ENCODE peak calls at places on chromosomes 13 and 19, in seven cellular contexts. S is mesendoderm, T is trophoblast cell, W is neuronal stem cell, D is H9, X is mesenchymal stem cell, J is H1. F is an unnamed sample.

GRCh38 chr19:48121066-48121465 is 10.4 kb upstream of the PLA2G4C start:
- DNase-seq in S (no peak), T (no peak), W (no peak), D (no peak), X (no peak), J (no peak), F (no peak)

GRCh38 chr13:73201601-73202000 is 142.8 kb downstream of the KLF5 start:
- DNase-seq in S (no peak), T (no peak), W (no peak), D (no peak), X (no peak), J (no peak), F (no peak)

GRCh38 chr13:52127783-52128702 is 830 bp downstream of the NEK5 start:
- DNase-seq in S (peak; percentile 81), T (peak; percentile 86), W (peak; percentile 70), D (peak; percentile 72), X (peak; percentile 70), J (peak; percentile 82), F (peak; percentile 53)

GRCh38 chr19:57816652-57817051 is 1.9 kb upstream of the ZNF552 start:
- DNase-seq in S (peak; percentile 45), T (peak; percentile 80), W (no peak), D (no peak), X (peak; percentile 30), J (no peak), F (no peak)

GRCh38 chr13:42076309-42076713 is 27.9 kb downstream of the DGKH start:
- DNase-seq in S (no peak), T (no peak), W (no peak), D (no peak), X (peak; percentile 36), J (no peak), F (peak; percentile 30)

GRCh38 chr19:40601061-40601973 is at the start of gene LTBP4:
- DNase-seq in S (no peak), T (peak; percentile 50), W (no peak), D (peak; percentile 40), X (peak; percentile 56), J (no peak), F (no peak)

GRCh38 chr19:49817964-49818690 is at the start of gene MED25:
- DNase-seq in S (peak; percentile 90), T (peak; percentile 92), W (peak; percentile 92), D (peak; percentile 85), X (peak; percentile 93), J (peak; percentile 95), F (peak; percentile 76)

GRCh38 chr13:32911506-32911905 is 104.7 kb upstream of the KL start:
- DNase-seq in S (peak; percentile 76), T (peak; percentile 19), W (peak; percentile 9), D (peak; percentile 70), X (peak; percentile 63), J (no peak), F (peak; percentile 57)

GRCh38 chr13:37652596-37652995 is 54.0 kb upstream of the POSTN start:
- DNase-seq in S (no peak), T (no peak), W (no peak), D (no peak), X (no peak), J (no peak), F (peak; percentile 58)

GRCh38 chr19:611506-611869 is 21.8 kb downstream of the HCN2 start:
- DNase-seq in S (no peak), T (no peak), W (no peak), D (no peak), X (peak; percentile 79), J (no peak), F (peak; percentile 96)

GRCh38 chr19:19627716-19628498 is at the start of gene LPAR2:
- DNase-seq in S (peak; percentile 81), T (peak; percentile 86), W (peak; percentile 46), D (peak; percentile 78), X (no peak), J (peak; percentile 89), F (no peak)

GRCh38 chr13:105848494-105848893 is 687.0 kb downstream of the EFNB2 start:
- DNase-seq in S (no peak), T (no peak), W (no peak), D (no peak), X (no peak), J (no peak), F (no peak)

GRCh38 chr13:102280366-102280765 is 121.5 kb downstream of the FGF14 start:
- DNase-seq in S (no peak), T (no peak), W (peak; percentile 14), D (no peak), X (no peak), J (no peak), F (no peak)

GRCh38 chr19:9793051-9793591 is 24.6 kb upstream of the ZNF846 start:
- DNase-seq in S (peak; percentile 72), T (peak; percentile 64), W (no peak), D (no peak), X (peak; percentile 72), J (no peak), F (peak; percentile 32)

GRCh38 chr13:48132961-48133360 is 38.1 kb upstream of the MED4 start:
- DNase-seq in S (no peak), T (no peak), W (no peak), D (no peak), X (no peak), J (no peak), F (no peak)

GRCh38 chr13:87677334-87678234 is 6.4 kb downstream of the SLITRK5 start:
- DNase-seq in S (peak; percentile 67), T (no peak), W (peak; percentile 53), D (peak; percentile 81), X (peak; percentile 33), J (peak; percentile 73), F (no peak)

GRCh38 chr13:64758520-64758919 is 2471.6 kb downstream of the PCDH9 start:
- DNase-seq in S (peak; percentile 64), T (peak; percentile 3), W (no peak), D (no peak), X (no peak), J (no peak), F (peak; percentile 1)

GRCh38 chr13:112907916-112908315 is 61.1 kb upstream of the MCF2L start:
- DNase-seq in S (no peak), T (no peak), W (no peak), D (no peak), X (no peak), J (no peak), F (no peak)

GRCh38 chr13:113815151-113816058 is 48.5 kb downstream of the GAS6 start:
- DNase-seq in S (no peak), T (peak; percentile 13), W (no peak), D (no peak), X (peak; percentile 11), J (no peak), F (no peak)

GRCh38 chr13:42651936-42652641 is 78.1 kb downstream of the TNFSF11 start:
- DNase-seq in S (no peak), T (no peak), W (no peak), D (no peak), X (no peak), J (no peak), F (no peak)

DNA sequence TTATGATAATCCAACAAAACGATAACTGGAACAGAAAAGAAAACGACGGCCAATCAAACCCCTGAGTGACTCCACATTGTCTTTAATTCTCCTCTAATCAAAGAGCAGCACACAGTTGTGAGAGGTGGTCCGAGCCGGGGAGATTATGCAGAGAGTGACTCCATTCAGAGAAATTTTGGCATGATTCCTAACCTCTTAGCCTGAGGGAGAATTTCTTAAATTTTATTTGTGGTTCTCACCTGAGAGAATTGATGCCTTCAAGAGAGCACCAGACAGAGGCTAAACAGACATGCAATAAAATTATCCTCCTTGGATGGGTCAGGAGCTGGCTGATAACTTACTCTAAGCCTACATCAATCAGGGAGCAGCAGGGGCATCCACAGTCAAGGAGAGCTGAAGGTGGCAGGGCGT is 310.0 kb upstream of the KLF12 start:
- DNase-seq in S (no peak), T (no peak), W (no peak), D (no peak), X (no peak), J (no peak), F (no peak)
- H3K18ac ChIP-seq in S (no peak overlapping the region), T (no peak overlapping the region), W (no peak overlapping the region), D (no peak overlapping the region), X (no peak overlapping the region), J (no peak overlapping the region), F (no peak overlapping the region)

GRCh38 chr19:14804755-14805154 is 26.4 kb upstream of the ADGRE2 start:
- DNase-seq in S (no peak), T (peak; percentile 26), W (no peak), D (no peak), X (no peak), J (no peak), F (no peak)

GRCh38 chr19:14814982-14815381 is 20.0 kb downstream of the OR7A5 start:
- DNase-seq in S (no peak), T (peak; percentile 41), W (no peak), D (no peak), X (no peak), J (no peak), F (no peak)

DNA sequence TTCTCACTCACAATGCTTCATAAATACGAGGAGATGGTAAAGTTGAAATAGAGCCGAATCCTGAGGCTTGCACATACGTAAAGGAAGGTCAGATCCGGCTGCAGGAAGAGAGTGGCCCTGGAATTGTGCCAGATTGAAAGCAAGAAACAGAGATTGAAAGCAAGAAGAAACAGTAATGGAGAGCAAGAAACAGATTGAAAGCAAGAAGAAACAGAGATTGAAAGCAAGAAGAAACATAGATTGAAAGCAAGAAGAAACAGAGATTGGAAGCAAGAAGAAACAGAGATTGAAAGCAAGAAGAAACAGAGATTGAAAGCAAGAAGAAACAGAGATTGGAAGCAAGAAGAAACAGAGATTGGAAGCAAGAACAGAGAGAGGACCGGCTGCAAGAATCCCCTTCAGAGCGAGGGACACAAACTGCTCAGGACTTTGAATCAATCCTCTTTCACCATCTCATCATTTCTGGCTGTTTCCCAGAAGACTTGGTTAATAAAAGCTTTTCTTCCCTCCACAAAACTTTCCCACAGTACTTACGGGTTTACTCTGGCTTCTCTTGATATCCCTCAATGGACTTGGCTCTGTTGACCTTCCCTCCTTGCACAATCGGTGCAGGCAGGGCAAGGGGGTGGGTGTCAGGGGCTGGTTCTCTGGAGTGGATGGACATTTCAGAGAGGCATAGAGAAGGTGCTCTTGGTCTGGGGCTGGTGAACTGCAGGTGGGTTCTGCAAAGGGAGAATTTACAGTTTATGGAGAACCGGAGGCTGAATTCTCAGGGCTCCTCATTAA is 25.5 kb downstream of the OR7A5 start:
- DNase-seq in S (no peak), T (no peak), W (no peak), D (no peak), X (no peak), J (no peak), F (no peak)
- H3K4ac ChIP-seq in S (no peak overlapping the region), T (no peak overlapping the region), W (no peak overlapping the region), D (no peak overlapping the region), X (no peak overlapping the region), J (no peak overlapping the region), F (no peak overlapping the region)

DNA sequence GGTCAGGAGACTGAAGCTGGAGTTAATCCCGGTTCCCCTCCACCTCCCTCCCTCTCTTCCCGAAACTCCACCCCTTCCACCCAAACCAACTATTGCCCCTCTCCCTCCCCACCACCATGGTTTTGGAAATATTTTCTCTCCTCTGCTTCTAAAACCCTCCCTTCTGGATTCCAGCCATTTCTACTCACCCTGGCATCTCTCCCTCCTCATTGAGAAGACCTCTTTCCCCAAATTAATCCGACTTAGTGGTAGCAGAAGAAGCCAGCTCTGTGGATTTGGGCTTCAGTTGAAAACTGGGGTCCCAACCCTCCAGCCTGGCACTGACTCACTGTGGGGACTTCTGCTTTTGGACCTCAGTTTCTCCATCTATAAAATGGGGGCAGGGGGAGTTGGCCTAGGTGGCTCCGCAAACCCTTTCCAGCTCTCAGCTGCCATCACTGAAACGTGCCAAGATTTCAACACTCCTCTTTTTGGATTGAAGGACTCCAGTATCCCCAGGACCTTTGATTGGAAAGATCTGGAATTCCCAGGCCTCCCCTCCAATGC is 1.6 kb downstream of the GPR4 start:
- DNase-seq in S (no peak), T (no peak), W (no peak), D (no peak), X (no peak), J (no peak), F (no peak)
- H3K18ac ChIP-seq in S (no peak overlapping the region), T (no peak overlapping the region), W (no peak overlapping the region), D (no peak overlapping the region), X (no peak overlapping the region), J (no peak overlapping the region), F (no peak overlapping the region)

GRCh38 chr19:15337202-15337601 is 4.9 kb upstream of the BRD4 start:
- DNase-seq in S (no peak), T (no peak), W (no peak), D (no peak), X (peak; percentile 81), J (no peak), F (peak; percentile 80)
- H3K4ac ChIP-seq in S (no peak overlapping the region), T (no peak overlapping the region), W (no peak overlapping the region), D (no peak overlapping the region), X (no peak overlapping the region), J (no peak overlapping the region), F (no peak overlapping the region)

F was measured in IMR-90.